ENCODE peak calls at places on chromosomes 4 and X, in six cellular contexts. M, P, Z, U, H and C are unnamed samples.

GRCh38 chr4:121943941-121944340 is 7.9 kb downstream of the TRPC3 start:
- DNase-seq in M (no peak), Z (no peak), U (no peak), H (no peak), P (no peak), C (no peak)

GRCh38 chr4:6123116-6123515 is 77.2 kb downstream of the JAKMIP1 start:
- DNase-seq in P (no peak), M (no peak), U (no peak), Z (no peak), H (no peak), C (no peak)

GRCh38 chr4:65550500-65550899 is 119.8 kb downstream of the EPHA5 start:
- DNase-seq in P (no peak), U (no peak), H (no peak), M (no peak), Z (no peak), C (no peak)

GRCh38 chrX:95764972-95765451 is 919.6 kb upstream of the DIAPH2 start:
- DNase-seq in P (no peak), Z (peak; percentile 12), H (no peak), U (no peak), M (peak; percentile 15), C (no peak)

GRCh38 chrX:133849676-133850075 is 135.7 kb downstream of the GPC3 start:
- DNase-seq in Z (no peak), U (no peak), M (no peak), P (no peak), H (no peak), C (no peak)

GRCh38 chr4:150235795-150236385 is 157.6 kb downstream of the DCLK2 start:
- DNase-seq in Z (no peak), P (no peak), H (no peak), U (no peak), M (no peak), C (no peak)

GRCh38 chrX:39759526-39760224 is 338.1 kb downstream of the BCOR start:
- DNase-seq in Z (no peak), U (peak; percentile 52), M (peak; percentile 69), H (no peak), P (peak; percentile 44), C (no peak)

GRCh38 chrX:128975716-128976115 is 547.6 kb downstream of the SMARCA1 start:
- DNase-seq in M (peak; percentile 0), H (peak; percentile 0), U (no peak), P (no peak), Z (no peak), C (no peak)

GRCh38 chr4:67721317-67721769 is 20.4 kb upstream of the UBA6 start:
- DNase-seq in H (no peak), M (no peak), U (no peak), Z (no peak), P (no peak), C (no peak)

GRCh38 chr4:47493238-47494123 is 8.4 kb downstream of the ATP10D start:
- DNase-seq in P (no peak), U (no peak), M (no peak), Z (no peak), H (no peak), C (no peak)

GRCh38 chrX:9562851-9563250 is 98.0 kb downstream of the TBL1X start:
- DNase-seq in H (no peak), Z (no peak), P (peak; percentile 45), U (no peak), M (peak; percentile 87), C (no peak)

GRCh38 chr4:39637572-39638357 is 900 bp downstream of the SMIM14 start:
- DNase-seq in H (no peak), Z (peak; percentile 29), P (peak; percentile 77), U (peak; percentile 73), M (peak; percentile 58), C (no peak)

GRCh38 chrX:119539872-119540271 is 25.3 kb downstream of the STEEP1 start:
- DNase-seq in H (no peak), Z (no peak), M (no peak), P (no peak), U (no peak), C (no peak)

GRCh38 chr4:132344924-132345828 is 803.9 kb upstream of the PCDH10 start:
- DNase-seq in P (no peak), H (no peak), M (no peak), Z (no peak), U (no peak), C (no peak)

GRCh38 chrX:107678957-107679740 is 50.8 kb downstream of the PRPS1 start:
- DNase-seq in H (peak; percentile 45), Z (peak; percentile 89), U (peak; percentile 82), P (peak; percentile 90), M (no peak), C (peak; percentile 92)

GRCh38 chr4:127555106-127555505 is 77.7 kb upstream of the INTU start:
- DNase-seq in Z (no peak), M (peak; percentile 22), U (no peak), H (no peak), P (no peak), C (no peak)

GRCh38 chr4:112109455-112110425 is 35.5 kb upstream of the FAM241A start:
- DNase-seq in H (no peak), P (no peak), Z (no peak), M (peak; percentile 42), U (no peak), C (no peak)

GRCh38 chr4:39045791-39046221 is 13.6 kb upstream of the TMEM156 start:
- DNase-seq in U (no peak), M (no peak), Z (no peak), H (no peak), P (no peak), C (no peak)

GRCh38 chr4:148514041-148514440 is 71.8 kb upstream of the NR3C2 start:
- DNase-seq in U (no peak), M (no peak), P (no peak), Z (no peak), H (no peak), C (no peak)

GRCh38 chr4:14908635-14909034 is 93.6 kb upstream of the CPEB2 start:
- DNase-seq in H (no peak), U (no peak), Z (no peak), M (peak; percentile 42), P (no peak), C (no peak)

GRCh38 chr4:74545488-74545887 is 100.6 kb downstream of the AREG start:
- DNase-seq in U (peak; percentile 42), P (peak; percentile 53), M (no peak), Z (no peak), H (no peak), C (no peak)

GRCh38 chr4:127523369-127523768 is 109.4 kb upstream of the INTU start:
- DNase-seq in H (no peak), U (no peak), M (no peak), Z (no peak), P (no peak), C (no peak)

GRCh38 chr4:8122746-8123145 is 35.9 kb downstream of the ABLIM2 start:
- DNase-seq in M (no peak), Z (no peak), U (no peak), P (no peak), H (no peak), C (no peak)

GRCh38 chr4:77145806-77146425 is 11.1 kb upstream of the CCNG2 start:
- DNase-seq in Z (no peak), M (no peak), H (no peak), U (no peak), P (no peak), C (no peak)

GRCh38 chr4:38237139-38237538 is 276.9 kb downstream of the PTTG2 start:
- DNase-seq in Z (no peak), P (no peak), U (no peak), M (no peak), H (no peak), C (no peak)

GRCh38 chr4:38560763-38561558 is 103.0 kb upstream of the KLF3 start:
- DNase-seq in P (no peak), U (no peak), Z (no peak), M (no peak), H (peak; percentile 3), C (no peak)

GRCh38 chr4:129059028-129059427 is 34.3 kb downstream of the SCLT1 start:
- DNase-seq in P (no peak), H (no peak), M (no peak), U (no peak), Z (no peak), C (no peak)

GRCh38 chrX:136310411-136310810 is 9.6 kb downstream of the ADGRG4 start:
- DNase-seq in P (no peak), H (no peak), M (no peak), U (no peak), Z (no peak), C (no peak)

GRCh38 chr4:119550857-119551532 is 77.6 kb downstream of the PDE5A start:
- DNase-seq in U (no peak), P (no peak), H (no peak), Z (no peak), M (no peak), C (no peak)

GRCh38 chr4:150145090-150145949 is 67.1 kb downstream of the DCLK2 start:
- DNase-seq in Z (no peak), U (no peak), H (no peak), M (no peak), P (no peak), C (no peak)

GRCh38 chrX:118177708-118178107 is 61.1 kb upstream of the KLHL13 start:
- DNase-seq in U (no peak), M (peak; percentile 1), P (no peak), H (no peak), Z (no peak), C (no peak)

GRCh38 chr4:88761861-88762523 is 64.4 kb upstream of the NAP1L5 start:
- DNase-seq in M (no peak), P (no peak), Z (no peak), U (no peak), H (no peak), C (no peak)